ENCODE peak calls at places on chromosomes 13 and 19, in ten cellular contexts. One of them, this sample, is unnamed.

GRCh38 chr19:18417250-18418033 is 1.8 kb upstream of the SSBP4 start:
- ATAC-seq in stimulated activated memory B cell treated with anti-CD40 and anti-IgM and Interleukin-4, amounts not matched to agents 10 μg/mL and 1 μg/mL and 100 μg/mL, for 72 hours: no peak
- ATAC-seq in activated T-cell treated with anti-CD3 and anti-CD28 coated beads, Interleukin-2, amount 50 U/mL, for 4 hours: no peak
- ATAC-seq in heart left ventricle: peak
- ATAC-seq in HepG2: peak
- ATAC-seq in left colon: peak
- ATAC-seq in upper lobe of left lung: peak
- ATAC-seq in effector memory CD8-positive, alpha-beta T cell: no peak
- ATAC-seq in left lobe of liver: peak
- ATAC-seq in left ventricle myocardium superior: peak
- ATAC-seq in this sample: no peak

GRCh38 chr13:112994781-112995355 is 25.9 kb downstream of the MCF2L start:
- ATAC-seq in stimulated activated memory B cell treated with anti-CD40 and anti-IgM and Interleukin-4, amounts not matched to agents 10 μg/mL and 1 μg/mL and 100 μg/mL, for 72 hours: no peak
- ATAC-seq in activated T-cell treated with anti-CD3 and anti-CD28 coated beads, Interleukin-2, amount 50 U/mL, for 4 hours: no peak
- ATAC-seq in heart left ventricle: no peak
- ATAC-seq in HepG2: no peak
- ATAC-seq in left colon: no peak
- ATAC-seq in upper lobe of left lung: no peak
- ATAC-seq in effector memory CD8-positive, alpha-beta T cell: no peak
- ATAC-seq in left lobe of liver: no peak
- ATAC-seq in left ventricle myocardium superior: no peak
- ATAC-seq in this sample: no peak

GRCh38 chr13:95153647-95154405 is 147.4 kb downstream of the ABCC4 start:
- ATAC-seq in stimulated activated memory B cell treated with anti-CD40 and anti-IgM and Interleukin-4, amounts not matched to agents 10 μg/mL and 1 μg/mL and 100 μg/mL, for 72 hours: no peak
- ATAC-seq in activated T-cell treated with anti-CD3 and anti-CD28 coated beads, Interleukin-2, amount 50 U/mL, for 4 hours: no peak
- ATAC-seq in heart left ventricle: no peak
- ATAC-seq in HepG2: no peak
- ATAC-seq in left colon: peak
- ATAC-seq in upper lobe of left lung: no peak
- ATAC-seq in effector memory CD8-positive, alpha-beta T cell: no peak
- ATAC-seq in left lobe of liver: no peak
- ATAC-seq in left ventricle myocardium superior: no peak
- ATAC-seq in this sample: no peak

GRCh38 chr19:6790194-6791128 is 18.0 kb downstream of the VAV1 start:
- ATAC-seq in stimulated activated memory B cell treated with anti-CD40 and anti-IgM and Interleukin-4, amounts not matched to agents 10 μg/mL and 1 μg/mL and 100 μg/mL, for 72 hours: no peak
- ATAC-seq in activated T-cell treated with anti-CD3 and anti-CD28 coated beads, Interleukin-2, amount 50 U/mL, for 4 hours: no peak
- ATAC-seq in heart left ventricle: no peak
- ATAC-seq in HepG2: no peak
- ATAC-seq in left colon: no peak
- ATAC-seq in upper lobe of left lung: no peak
- ATAC-seq in effector memory CD8-positive, alpha-beta T cell: no peak
- ATAC-seq in left lobe of liver: no peak
- ATAC-seq in left ventricle myocardium superior: no peak
- ATAC-seq in this sample: no peak

GRCh38 chr19:47540748-47541147 is 25.9 kb upstream of the NAPA start:
- ATAC-seq in stimulated activated memory B cell treated with anti-CD40 and anti-IgM and Interleukin-4, amounts not matched to agents 10 μg/mL and 1 μg/mL and 100 μg/mL, for 72 hours: no peak
- ATAC-seq in activated T-cell treated with anti-CD3 and anti-CD28 coated beads, Interleukin-2, amount 50 U/mL, for 4 hours: no peak
- ATAC-seq in heart left ventricle: no peak
- ATAC-seq in HepG2: peak
- ATAC-seq in left colon: no peak
- ATAC-seq in upper lobe of left lung: no peak
- ATAC-seq in effector memory CD8-positive, alpha-beta T cell: no peak
- ATAC-seq in left lobe of liver: no peak
- ATAC-seq in left ventricle myocardium superior: no peak
- ATAC-seq in this sample: no peak

GRCh38 chr13:94696171-94696570 is 16.2 kb downstream of the SOX21 start:
- ATAC-seq in stimulated activated memory B cell treated with anti-CD40 and anti-IgM and Interleukin-4, amounts not matched to agents 10 μg/mL and 1 μg/mL and 100 μg/mL, for 72 hours: no peak
- ATAC-seq in activated T-cell treated with anti-CD3 and anti-CD28 coated beads, Interleukin-2, amount 50 U/mL, for 4 hours: no peak
- ATAC-seq in heart left ventricle: no peak
- ATAC-seq in HepG2: no peak
- ATAC-seq in left colon: no peak
- ATAC-seq in upper lobe of left lung: no peak
- ATAC-seq in effector memory CD8-positive, alpha-beta T cell: no peak
- ATAC-seq in left lobe of liver: no peak
- ATAC-seq in left ventricle myocardium superior: no peak
- ATAC-seq in this sample: no peak

GRCh38 chr13:39364797-39365468 is 238.1 kb downstream of the LHFPL6 start:
- ATAC-seq in stimulated activated memory B cell treated with anti-CD40 and anti-IgM and Interleukin-4, amounts not matched to agents 10 μg/mL and 1 μg/mL and 100 μg/mL, for 72 hours: no peak
- ATAC-seq in activated T-cell treated with anti-CD3 and anti-CD28 coated beads, Interleukin-2, amount 50 U/mL, for 4 hours: no peak
- ATAC-seq in heart left ventricle: peak
- ATAC-seq in HepG2: peak
- ATAC-seq in left colon: no peak
- ATAC-seq in upper lobe of left lung: no peak
- ATAC-seq in effector memory CD8-positive, alpha-beta T cell: no peak
- ATAC-seq in left lobe of liver: no peak
- ATAC-seq in left ventricle myocardium superior: peak
- ATAC-seq in this sample: no peak

GRCh38 chr13:40635315-40635995 is 31.0 kb downstream of the FOXO1 start:
- ATAC-seq in stimulated activated memory B cell treated with anti-CD40 and anti-IgM and Interleukin-4, amounts not matched to agents 10 μg/mL and 1 μg/mL and 100 μg/mL, for 72 hours: peak
- ATAC-seq in activated T-cell treated with anti-CD3 and anti-CD28 coated beads, Interleukin-2, amount 50 U/mL, for 4 hours: peak
- ATAC-seq in heart left ventricle: no peak
- ATAC-seq in HepG2: peak
- ATAC-seq in left colon: no peak
- ATAC-seq in upper lobe of left lung: no peak
- ATAC-seq in effector memory CD8-positive, alpha-beta T cell: no peak
- ATAC-seq in left lobe of liver: peak
- ATAC-seq in left ventricle myocardium superior: no peak
- ATAC-seq in this sample: peak

GRCh38 chr19:35404879-35405622 is 34.2 kb downstream of the GPR42 start:
- ATAC-seq in stimulated activated memory B cell treated with anti-CD40 and anti-IgM and Interleukin-4, amounts not matched to agents 10 μg/mL and 1 μg/mL and 100 μg/mL, for 72 hours: peak
- ATAC-seq in activated T-cell treated with anti-CD3 and anti-CD28 coated beads, Interleukin-2, amount 50 U/mL, for 4 hours: peak
- ATAC-seq in heart left ventricle: no peak
- ATAC-seq in HepG2: peak
- ATAC-seq in left colon: no peak
- ATAC-seq in upper lobe of left lung: no peak
- ATAC-seq in effector memory CD8-positive, alpha-beta T cell: no peak
- ATAC-seq in left lobe of liver: no peak
- ATAC-seq in left ventricle myocardium superior: no peak
- ATAC-seq in this sample: peak

GRCh38 chr19:15280915-15281683 is 48.9 kb upstream of the EPHX3 start:
- ATAC-seq in stimulated activated memory B cell treated with anti-CD40 and anti-IgM and Interleukin-4, amounts not matched to agents 10 μg/mL and 1 μg/mL and 100 μg/mL, for 72 hours: no peak
- ATAC-seq in activated T-cell treated with anti-CD3 and anti-CD28 coated beads, Interleukin-2, amount 50 U/mL, for 4 hours: no peak
- ATAC-seq in heart left ventricle: peak
- ATAC-seq in HepG2: peak
- ATAC-seq in left colon: peak
- ATAC-seq in upper lobe of left lung: peak
- ATAC-seq in effector memory CD8-positive, alpha-beta T cell: no peak
- ATAC-seq in left lobe of liver: peak
- ATAC-seq in left ventricle myocardium superior: peak
- ATAC-seq in this sample: no peak

GRCh38 chr13:26372747-26373146 is 118.8 kb downstream of the CDK8 start:
- ATAC-seq in stimulated activated memory B cell treated with anti-CD40 and anti-IgM and Interleukin-4, amounts not matched to agents 10 μg/mL and 1 μg/mL and 100 μg/mL, for 72 hours: no peak
- ATAC-seq in activated T-cell treated with anti-CD3 and anti-CD28 coated beads, Interleukin-2, amount 50 U/mL, for 4 hours: no peak
- ATAC-seq in heart left ventricle: no peak
- ATAC-seq in HepG2: no peak
- ATAC-seq in left colon: no peak
- ATAC-seq in upper lobe of left lung: no peak
- ATAC-seq in effector memory CD8-positive, alpha-beta T cell: peak
- ATAC-seq in left lobe of liver: no peak
- ATAC-seq in left ventricle myocardium superior: no peak
- ATAC-seq in this sample: no peak

GRCh38 chr13:44396963-44397580 is 23.4 kb downstream of the SERP2 start:
- ATAC-seq in stimulated activated memory B cell treated with anti-CD40 and anti-IgM and Interleukin-4, amounts not matched to agents 10 μg/mL and 1 μg/mL and 100 μg/mL, for 72 hours: no peak
- ATAC-seq in activated T-cell treated with anti-CD3 and anti-CD28 coated beads, Interleukin-2, amount 50 U/mL, for 4 hours: no peak
- ATAC-seq in heart left ventricle: peak
- ATAC-seq in HepG2: peak
- ATAC-seq in left colon: no peak
- ATAC-seq in upper lobe of left lung: no peak
- ATAC-seq in effector memory CD8-positive, alpha-beta T cell: no peak
- ATAC-seq in left lobe of liver: peak
- ATAC-seq in left ventricle myocardium superior: peak
- ATAC-seq in this sample: no peak

GRCh38 chr19:52343548-52343947 is 7.5 kb downstream of the ZNF610 start:
- ATAC-seq in stimulated activated memory B cell treated with anti-CD40 and anti-IgM and Interleukin-4, amounts not matched to agents 10 μg/mL and 1 μg/mL and 100 μg/mL, for 72 hours: peak
- ATAC-seq in activated T-cell treated with anti-CD3 and anti-CD28 coated beads, Interleukin-2, amount 50 U/mL, for 4 hours: peak
- ATAC-seq in heart left ventricle: peak
- ATAC-seq in HepG2: no peak
- ATAC-seq in left colon: no peak
- ATAC-seq in upper lobe of left lung: peak
- ATAC-seq in effector memory CD8-positive, alpha-beta T cell: peak
- ATAC-seq in left lobe of liver: no peak
- ATAC-seq in left ventricle myocardium superior: peak
- ATAC-seq in this sample: peak

GRCh38 chr19:33927789-33928457 is 131.3 kb downstream of the KCTD15 start:
- ATAC-seq in stimulated activated memory B cell treated with anti-CD40 and anti-IgM and Interleukin-4, amounts not matched to agents 10 μg/mL and 1 μg/mL and 100 μg/mL, for 72 hours: no peak
- ATAC-seq in activated T-cell treated with anti-CD3 and anti-CD28 coated beads, Interleukin-2, amount 50 U/mL, for 4 hours: no peak
- ATAC-seq in heart left ventricle: no peak
- ATAC-seq in HepG2: no peak
- ATAC-seq in left colon: no peak
- ATAC-seq in upper lobe of left lung: no peak
- ATAC-seq in effector memory CD8-positive, alpha-beta T cell: no peak
- ATAC-seq in left lobe of liver: no peak
- ATAC-seq in left ventricle myocardium superior: no peak
- ATAC-seq in this sample: no peak

GRCh38 chr19:51702103-51702753 is 9.1 kb downstream of the SPACA6 start:
- ATAC-seq in stimulated activated memory B cell treated with anti-CD40 and anti-IgM and Interleukin-4, amounts not matched to agents 10 μg/mL and 1 μg/mL and 100 μg/mL, for 72 hours: no peak
- ATAC-seq in activated T-cell treated with anti-CD3 and anti-CD28 coated beads, Interleukin-2, amount 50 U/mL, for 4 hours: no peak
- ATAC-seq in heart left ventricle: peak
- ATAC-seq in HepG2: no peak
- ATAC-seq in left colon: peak
- ATAC-seq in upper lobe of left lung: peak
- ATAC-seq in effector memory CD8-positive, alpha-beta T cell: no peak
- ATAC-seq in left lobe of liver: no peak
- ATAC-seq in left ventricle myocardium superior: peak
- ATAC-seq in this sample: peak

GRCh38 chr19:40422428-40423226 is 3.2 kb downstream of the SERTAD1 start:
- ATAC-seq in stimulated activated memory B cell treated with anti-CD40 and anti-IgM and Interleukin-4, amounts not matched to agents 10 μg/mL and 1 μg/mL and 100 μg/mL, for 72 hours: no peak
- ATAC-seq in activated T-cell treated with anti-CD3 and anti-CD28 coated beads, Interleukin-2, amount 50 U/mL, for 4 hours: no peak
- ATAC-seq in heart left ventricle: no peak
- ATAC-seq in HepG2: no peak
- ATAC-seq in left colon: no peak
- ATAC-seq in upper lobe of left lung: no peak
- ATAC-seq in effector memory CD8-positive, alpha-beta T cell: no peak
- ATAC-seq in left lobe of liver: no peak
- ATAC-seq in left ventricle myocardium superior: no peak
- ATAC-seq in this sample: no peak

GRCh38 chr19:14603990-14604387 is 21.1 kb downstream of the CLEC17A start:
- ATAC-seq in stimulated activated memory B cell treated with anti-CD40 and anti-IgM and Interleukin-4, amounts not matched to agents 10 μg/mL and 1 μg/mL and 100 μg/mL, for 72 hours: peak
- ATAC-seq in activated T-cell treated with anti-CD3 and anti-CD28 coated beads, Interleukin-2, amount 50 U/mL, for 4 hours: no peak
- ATAC-seq in heart left ventricle: no peak
- ATAC-seq in HepG2: no peak
- ATAC-seq in left colon: no peak
- ATAC-seq in upper lobe of left lung: no peak
- ATAC-seq in effector memory CD8-positive, alpha-beta T cell: peak
- ATAC-seq in left lobe of liver: no peak
- ATAC-seq in left ventricle myocardium superior: no peak
- ATAC-seq in this sample: peak

GRCh38 chr19:54211214-54211613 is 10.6 kb downstream of the RPS9 start:
- ATAC-seq in stimulated activated memory B cell treated with anti-CD40 and anti-IgM and Interleukin-4, amounts not matched to agents 10 μg/mL and 1 μg/mL and 100 μg/mL, for 72 hours: no peak
- ATAC-seq in activated T-cell treated with anti-CD3 and anti-CD28 coated beads, Interleukin-2, amount 50 U/mL, for 4 hours: no peak
- ATAC-seq in heart left ventricle: no peak
- ATAC-seq in HepG2: peak
- ATAC-seq in left colon: no peak
- ATAC-seq in upper lobe of left lung: no peak
- ATAC-seq in effector memory CD8-positive, alpha-beta T cell: no peak
- ATAC-seq in left lobe of liver: no peak
- ATAC-seq in left ventricle myocardium superior: no peak
- ATAC-seq in this sample: no peak

GRCh38 chr19:46784262-46785053 is 3.9 kb downstream of the SLC1A5 start:
- ATAC-seq in stimulated activated memory B cell treated with anti-CD40 and anti-IgM and Interleukin-4, amounts not matched to agents 10 μg/mL and 1 μg/mL and 100 μg/mL, for 72 hours: peak
- ATAC-seq in activated T-cell treated with anti-CD3 and anti-CD28 coated beads, Interleukin-2, amount 50 U/mL, for 4 hours: peak
- ATAC-seq in heart left ventricle: peak
- ATAC-seq in HepG2: peak
- ATAC-seq in left colon: peak
- ATAC-seq in upper lobe of left lung: peak
- ATAC-seq in effector memory CD8-positive, alpha-beta T cell: peak
- ATAC-seq in left lobe of liver: peak
- ATAC-seq in left ventricle myocardium superior: peak
- ATAC-seq in this sample: peak

GRCh38 chr19:45767881-45768643 is 990 bp downstream of the SIX5 start:
- ATAC-seq in stimulated activated memory B cell treated with anti-CD40 and anti-IgM and Interleukin-4, amounts not matched to agents 10 μg/mL and 1 μg/mL and 100 μg/mL, for 72 hours: no peak
- ATAC-seq in activated T-cell treated with anti-CD3 and anti-CD28 coated beads, Interleukin-2, amount 50 U/mL, for 4 hours: no peak
- ATAC-seq in heart left ventricle: no peak
- ATAC-seq in HepG2: no peak
- ATAC-seq in left colon: peak
- ATAC-seq in upper lobe of left lung: no peak
- ATAC-seq in effector memory CD8-positive, alpha-beta T cell: no peak
- ATAC-seq in left lobe of liver: peak
- ATAC-seq in left ventricle myocardium superior: peak
- ATAC-seq in this sample: no peak

GRCh38 chr13:27353166-27353583 is 71.2 kb upstream of the GTF3A start:
- ATAC-seq in stimulated activated memory B cell treated with anti-CD40 and anti-IgM and Interleukin-4, amounts not matched to agents 10 μg/mL and 1 μg/mL and 100 μg/mL, for 72 hours: peak
- ATAC-seq in activated T-cell treated with anti-CD3 and anti-CD28 coated beads, Interleukin-2, amount 50 U/mL, for 4 hours: peak
- ATAC-seq in heart left ventricle: no peak
- ATAC-seq in HepG2: peak
- ATAC-seq in left colon: peak
- ATAC-seq in upper lobe of left lung: no peak
- ATAC-seq in effector memory CD8-positive, alpha-beta T cell: peak
- ATAC-seq in left lobe of liver: no peak
- ATAC-seq in left ventricle myocardium superior: no peak
- ATAC-seq in this sample: peak

GRCh38 chr19:36182612-36183454 is 30.6 kb upstream of the COX7A1 start:
- ATAC-seq in stimulated activated memory B cell treated with anti-CD40 and anti-IgM and Interleukin-4, amounts not matched to agents 10 μg/mL and 1 μg/mL and 100 μg/mL, for 72 hours: no peak
- ATAC-seq in activated T-cell treated with anti-CD3 and anti-CD28 coated beads, Interleukin-2, amount 50 U/mL, for 4 hours: no peak
- ATAC-seq in heart left ventricle: peak
- ATAC-seq in HepG2: no peak
- ATAC-seq in left colon: no peak
- ATAC-seq in upper lobe of left lung: peak
- ATAC-seq in effector memory CD8-positive, alpha-beta T cell: no peak
- ATAC-seq in left lobe of liver: no peak
- ATAC-seq in left ventricle myocardium superior: peak
- ATAC-seq in this sample: no peak

GRCh38 chr13:51380269-51380668 is 40.8 kb downstream of the SERPINE3 start:
- ATAC-seq in stimulated activated memory B cell treated with anti-CD40 and anti-IgM and Interleukin-4, amounts not matched to agents 10 μg/mL and 1 μg/mL and 100 μg/mL, for 72 hours: no peak
- ATAC-seq in activated T-cell treated with anti-CD3 and anti-CD28 coated beads, Interleukin-2, amount 50 U/mL, for 4 hours: no peak
- ATAC-seq in heart left ventricle: peak
- ATAC-seq in HepG2: no peak
- ATAC-seq in left colon: no peak
- ATAC-seq in upper lobe of left lung: no peak
- ATAC-seq in effector memory CD8-positive, alpha-beta T cell: no peak
- ATAC-seq in left lobe of liver: no peak
- ATAC-seq in left ventricle myocardium superior: peak
- ATAC-seq in this sample: no peak

GRCh38 chr19:6925801-6926751 is 38.7 kb downstream of the ADGRE1 start:
- ATAC-seq in stimulated activated memory B cell treated with anti-CD40 and anti-IgM and Interleukin-4, amounts not matched to agents 10 μg/mL and 1 μg/mL and 100 μg/mL, for 72 hours: no peak
- ATAC-seq in activated T-cell treated with anti-CD3 and anti-CD28 coated beads, Interleukin-2, amount 50 U/mL, for 4 hours: peak
- ATAC-seq in heart left ventricle: no peak
- ATAC-seq in HepG2: no peak
- ATAC-seq in left colon: peak
- ATAC-seq in upper lobe of left lung: no peak
- ATAC-seq in effector memory CD8-positive, alpha-beta T cell: peak
- ATAC-seq in left lobe of liver: no peak
- ATAC-seq in left ventricle myocardium superior: no peak
- ATAC-seq in this sample: peak

This sample was measured in activated T-helper 17 cell treated with anti-CD3 and anti-CD28 coated beads, Interleukin-2, amount 50 U/mL, for 72 hours.